ENCODE peak calls at places on chromosomes 3 and 15, in eight cellular contexts. K is HepG2, D is HCT116, I is K562, B is GM12878, U is IMR-90, N is upper lobe of left lung, Z is body of pancreas. F is an unnamed sample.

GRCh38 chr3:19891740-19892139 is 42.3 kb downstream of the EFHB start:
- ATAC-seq in N (no peak), Z (no peak), D (no peak), B (no peak), K (no peak), U (no peak), I (no peak), F (no peak)

GRCh38 chr3:37217098-37217849 is 42.9 kb upstream of the LRRFIP2 start:
- ATAC-seq in I (no peak), B (no peak), N (no peak), D (no peak), Z (no peak), U (no peak), K (peak; percentile 95), F (no peak)

GRCh38 chr15:46178138-46178537 is 543.3 kb downstream of the SQOR start:
- ATAC-seq in U (no peak), K (no peak), B (no peak), D (no peak), N (no peak), I (no peak), Z (no peak), F (no peak)

GRCh38 chr3:195911041-195911945 is 2.9 kb upstream of the TNK2 start:
- ATAC-seq in U (no peak), Z (no peak), I (no peak), K (no peak), D (no peak), N (no peak), B (no peak), F (no peak)

GRCh38 chr3:18438586-18438985 is 13.4 kb upstream of the SATB1 start:
- ATAC-seq in U (no peak), Z (no peak), K (no peak), B (no peak), N (no peak), D (no peak), I (no peak), F (no peak)

GRCh38 chr3:52925405-52926313 is 28.3 kb upstream of the STIMATE start:
- ATAC-seq in U (no peak), I (no peak), D (no peak), B (no peak), Z (no peak), K (no peak), N (no peak), F (no peak)

GRCh38 chr15:71649894-71650293 is 160.5 kb upstream of the NR2E3 start:
- ATAC-seq in U (no peak), K (no peak), I (no peak), B (no peak), Z (no peak), D (no peak), N (no peak), F (no peak)

GRCh38 chr15:35305906-35306305 is 220.8 kb upstream of the NANOGP8 start:
- ATAC-seq in B (peak; percentile 66), N (no peak), I (peak; percentile 74), K (no peak), D (peak; percentile 74), U (peak; percentile 24), Z (no peak), F (no peak)

GRCh38 chr3:131775660-131776059 is 259.2 kb downstream of the CPNE4 start:
- ATAC-seq in K (no peak), I (no peak), B (no peak), Z (no peak), U (no peak), N (no peak), D (no peak), F (no peak)

GRCh38 chr15:38090648-38091047 is 156.2 kb downstream of the TMCO5A start:
- ATAC-seq in N (no peak), B (no peak), I (no peak), Z (no peak), K (no peak), U (no peak), D (no peak), F (peak; percentile 60)

GRCh38 chr3:4757949-4758855 is 221.0 kb upstream of the BHLHE40 start:
- ATAC-seq in K (peak; percentile 30), D (no peak), I (no peak), N (no peak), Z (no peak), B (peak; percentile 10), U (no peak), F (no peak)

GRCh38 chr15:72835289-72835890 is 51.8 kb upstream of the ADPGK start:
- ATAC-seq in D (peak; percentile 87), I (peak; percentile 52), N (no peak), U (no peak), K (peak; percentile 44), B (no peak), Z (no peak), F (no peak)

GRCh38 chr3:15601046-15601398 is 347 bp downstream of the HACL1 start:
- ATAC-seq in B (peak; percentile 19), K (peak; percentile 11), U (peak; percentile 18), D (peak; percentile 17), I (peak; percentile 3), Z (peak; percentile 4), N (peak; percentile 14), F (peak; percentile 2)

GRCh38 chr15:87322845-87323244 is 933.7 kb downstream of the NTRK3 start:
- ATAC-seq in D (no peak), I (no peak), N (no peak), Z (no peak), B (no peak), K (no peak), U (no peak), F (no peak)

GRCh38 chr15:60761505-60761845 is 282.5 kb upstream of the ICE2 start:
- ATAC-seq in K (no peak), U (no peak), N (no peak), B (no peak), D (no peak), I (no peak), Z (no peak), F (no peak)

GRCh38 chr3:41405466-41405865 is 206.2 kb downstream of the CTNNB1 start:
- ATAC-seq in U (no peak), B (no peak), I (no peak), N (no peak), D (no peak), K (no peak), Z (no peak), F (no peak)

GRCh38 chr15:51658664-51659063 is 22.6 kb upstream of the SCG3 start:
- ATAC-seq in K (no peak), I (peak; percentile 99), Z (no peak), B (peak; percentile 33), D (no peak), U (no peak), N (no peak), F (no peak)

GRCh38 chr3:195131149-195131548 is 139.8 kb downstream of the XXYLT1 start:
- ATAC-seq in I (no peak), K (no peak), N (no peak), U (no peak), Z (no peak), D (no peak), B (no peak), F (no peak)

GRCh38 chr3:49534581-49535495 is 19.4 kb upstream of the BSN start:
- ATAC-seq in D (no peak), N (no peak), U (no peak), K (no peak), B (no peak), I (no peak), Z (peak; percentile 69), F (no peak)

GRCh38 chr3:33007776-33008175 is 56.3 kb downstream of the CCR4 start:
- ATAC-seq in K (no peak), I (peak; percentile 23), U (no peak), N (no peak), D (no peak), Z (no peak), B (no peak), F (no peak)

GRCh38 chr3:156135921-156136655 is 15.7 kb downstream of the KCNAB1 start:
- ATAC-seq in I (peak; percentile 74), B (peak; percentile 74), K (peak; percentile 59), N (no peak), D (peak; percentile 92), U (no peak), Z (no peak), F (no peak)

GRCh38 chr15:65431731-65432130 is 9.0 kb upstream of the IGDCC4 start:
- ATAC-seq in B (no peak), U (no peak), Z (no peak), I (no peak), K (no peak), N (no peak), D (no peak), F (no peak)

DNA sequence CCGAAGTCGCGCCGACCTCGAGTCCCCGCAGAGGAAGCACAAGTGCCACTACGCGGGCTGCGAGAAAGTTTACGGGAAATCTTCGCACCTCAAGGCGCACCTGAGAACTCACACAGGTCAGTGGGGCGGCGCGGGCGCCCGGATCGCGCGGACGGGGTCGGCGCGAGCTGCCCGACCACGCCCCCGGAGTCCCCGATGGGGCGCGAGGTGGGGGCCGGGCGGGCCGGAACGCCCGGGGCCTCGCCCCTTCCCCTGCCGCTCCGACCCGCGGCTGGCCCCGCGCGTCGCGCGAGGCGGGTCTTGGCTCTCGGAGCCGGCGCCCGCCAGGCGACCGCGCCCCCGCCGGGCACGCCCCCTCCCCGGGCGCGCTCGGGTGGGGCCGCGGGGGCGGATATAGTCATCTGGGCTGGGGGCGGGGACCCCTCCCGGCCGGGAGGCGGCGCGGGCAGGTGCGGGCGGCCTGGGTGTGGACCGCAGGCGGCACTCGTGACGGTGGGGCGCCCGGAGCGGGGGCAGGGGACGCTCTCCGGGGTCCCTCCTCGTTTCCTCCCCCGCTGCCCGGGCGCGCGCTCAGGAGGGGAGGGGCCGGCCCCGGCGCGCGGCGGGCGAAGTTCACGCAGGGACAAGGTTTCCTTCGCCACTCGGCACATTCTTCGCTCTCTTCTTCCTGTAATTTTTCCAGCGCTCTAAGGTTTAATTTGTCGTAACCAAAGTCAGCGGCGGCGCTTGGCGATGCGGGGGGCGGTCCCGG is 1.2 kb downstream of the KLF13 start:
- ATAC-seq in N (peak; percentile 48), D (peak; percentile 2), B (no peak), I (peak; percentile 3), U (peak; percentile 0), K (peak; percentile 2), Z (peak; percentile 24), F (peak; percentile 5)
- TF ChIP-seq POLR2A in N (no peak), D (no peak), B (peak; percentile 69), I (no peak), U (peak; percentile 52), K (no peak), Z (peak; percentile 59), F (peak; percentile 23)

GRCh38 chr15:63668601-63669000 is 71.4 kb downstream of the FBXL22 start:
- ATAC-seq in U (no peak), Z (no peak), D (no peak), K (no peak), N (no peak), I (no peak), B (peak; percentile 87), F (no peak)
- H3K27ac ChIP-seq in U (no peak overlapping the region), Z (no peak overlapping the region), D (no peak overlapping the region), K (no peak overlapping the region), N (peak overlapping the region; percentile 10), I (no peak overlapping the region), B (peak overlapping the region; percentile 79), F (no peak overlapping the region)

GRCh38 chr3:105860649-105861048 is 8.2 kb downstream of the CBLB start:
- ATAC-seq in I (no peak), N (no peak), B (no peak), Z (no peak), K (no peak), D (no peak), U (no peak), F (no peak)
- H3K4me1 ChIP-seq in I (no peaks in the 10 kb centered on the region), N (peaks cover 24% of the 10 kb centered on the region), B (peaks cover 14% of the 10 kb centered on the region), Z (peaks cover 6% of the 10 kb centered on the region), K (peaks cover 33% of the 10 kb centered on the region), D (no peaks in the 10 kb centered on the region), U (peaks cover under 1% of the 10 kb centered on the region), F (peaks cover 60% of the 10 kb centered on the region)

DNA sequence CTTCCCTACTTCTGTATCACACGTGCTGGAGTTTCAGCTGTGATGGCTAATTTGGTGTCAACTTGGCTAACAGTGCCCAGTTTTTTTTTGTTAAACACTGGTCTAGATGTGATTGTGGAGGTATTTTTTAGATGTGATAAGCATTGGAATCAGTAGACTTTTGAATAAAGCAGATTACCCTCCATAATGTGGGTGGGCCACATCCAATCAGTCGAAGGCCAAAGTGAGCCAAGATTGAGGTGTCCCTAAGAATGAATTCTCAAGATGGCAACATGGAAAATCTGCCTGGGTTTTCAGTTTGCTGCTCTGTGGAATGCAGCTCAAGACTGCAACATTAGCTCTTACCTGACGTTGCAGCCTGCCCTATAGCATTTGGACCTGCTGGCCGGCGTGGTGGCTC is 68.8 kb upstream of the AGBL1 start:
- ATAC-seq in B (no peak), K (no peak), I (no peak), N (no peak), U (no peak), Z (no peak), D (no peak), F (no peak)
- TF ChIP-seq POLR2A in B (no peak), K (no peak), I (no peak), N (no peak), U (no peak), Z (no peak), D (no peak), F (no peak)